ENCODE peak calls at places on chromosomes 16 and 17, in eight cellular contexts. A, N, E, U, Q, C, O and F are unnamed samples.

GRCh38 chr16:11405331-11406176 is 60.3 kb downstream of the RMI2 start:
- DNase-seq in A (peak), N (no peak), E (peak), U (no peak), Q (peak), C (peak), O (no peak), F (no peak)

GRCh38 chr17:12680407-12680897 is 14.8 kb downstream of the MYOCD start:
- DNase-seq in A (no peak), N (no peak), E (peak), U (no peak), Q (no peak), C (no peak), O (no peak), F (no peak)

GRCh38 chr17:46962374-46962790 is 16.7 kb downstream of the RPRML start:
- DNase-seq in A (no peak), N (no peak), E (no peak), U (peak), Q (no peak), C (no peak), O (peak), F (no peak)

GRCh38 chr16:88988980-88989791 is 12.2 kb upstream of the CBFA2T3 start:
- DNase-seq in A (peak), N (no peak), E (no peak), U (no peak), Q (no peak), C (no peak), O (no peak), F (no peak)

GRCh38 chr17:48628641-48629410 is 2.7 kb upstream of the HOXB9 start:
- DNase-seq in A (no peak), N (no peak), E (no peak), U (no peak), Q (no peak), C (no peak), O (no peak), F (no peak)

GRCh38 chr17:48804936-48805411 is 12.1 kb downstream of the TTLL6 start:
- DNase-seq in A (peak), N (peak), E (peak), U (peak), Q (peak), C (peak), O (no peak), F (no peak)

GRCh38 chr17:72071330-72071729 is 49.5 kb upstream of the SOX9 start:
- DNase-seq in A (no peak), N (no peak), E (no peak), U (no peak), Q (no peak), C (no peak), O (no peak), F (no peak)

GRCh38 chr17:61209524-61209923 is 190.1 kb upstream of the TBX2 start:
- DNase-seq in A (no peak), N (no peak), E (peak), U (no peak), Q (no peak), C (no peak), O (no peak), F (no peak)

GRCh38 chr17:12094336-12094735 is 73.7 kb downstream of the MAP2K4 start:
- DNase-seq in A (no peak), N (no peak), E (no peak), U (no peak), Q (no peak), C (no peak), O (no peak), F (no peak)

GRCh38 chr16:56357765-56358322 is 67.5 kb downstream of the AMFR start:
- DNase-seq in A (peak), N (no peak), E (peak), U (no peak), Q (no peak), C (no peak), O (no peak), F (no peak)

GRCh38 chr16:70418274-70418992 is 20.5 kb downstream of the ST3GAL2 start:
- DNase-seq in A (no peak), N (no peak), E (no peak), U (no peak), Q (no peak), C (no peak), O (no peak), F (no peak)

GRCh38 chr16:57708168-57708567 is 13.6 kb downstream of the DRC7 start:
- DNase-seq in A (no peak), N (no peak), E (no peak), U (no peak), Q (no peak), C (no peak), O (no peak), F (no peak)

GRCh38 chr17:51827140-51827539 is 331.4 kb downstream of the CA10 start:
- DNase-seq in A (no peak), N (no peak), E (no peak), U (no peak), Q (no peak), C (no peak), O (no peak), F (no peak)

GRCh38 chr17:5558815-5559785 is 25.2 kb downstream of the NLRP1 start:
- DNase-seq in A (no peak), N (no peak), E (no peak), U (no peak), Q (no peak), C (no peak), O (no peak), F (no peak)

GRCh38 chr17:37792787-37793186 is 47.9 kb upstream of the HNF1B start:
- DNase-seq in A (no peak), N (peak), E (no peak), U (no peak), Q (no peak), C (no peak), O (no peak), F (no peak)

GRCh38 chr16:67558859-67559258 is 3.5 kb upstream of the CTCF start:
- DNase-seq in A (no peak), N (no peak), E (no peak), U (no peak), Q (no peak), C (no peak), O (no peak), F (no peak)

GRCh38 chr16:67561824-67562525 is 351 bp upstream of the CTCF start:
- DNase-seq in A (peak), N (peak), E (peak), U (peak), Q (peak), C (peak), O (peak), F (peak)

GRCh38 chr16:67562526-67562917 is at the start of gene CTCF:
- DNase-seq in A (peak), N (peak), E (peak), U (peak), Q (peak), C (no peak), O (no peak), F (no peak)

GRCh38 chr16:67561501-67561823 is 864 bp upstream of the CTCF start:
- DNase-seq in A (no peak), N (no peak), E (no peak), U (no peak), Q (no peak), C (no peak), O (no peak), F (no peak)

GRCh38 chr16:67560827-67561342 is 1.4 kb upstream of the CTCF start:
- DNase-seq in A (no peak), N (no peak), E (no peak), U (no peak), Q (no peak), C (no peak), O (no peak), F (no peak)
- H3K4me3 ChIP-seq in A (no peak), N (peak), E (peak), U (peak), Q (peak), C (peak), O (no peak), F (peak)

GRCh38 chr17:42761638-42762037 is 611 bp downstream of the RAMP2 start:
- DNase-seq in A (no peak), N (no peak), E (no peak), U (no peak), Q (no peak), C (no peak), O (no peak), F (no peak)
- H3K4me3 ChIP-seq in A (peak), N (peak), E (peak), U (peak), Q (no peak), C (no peak), O (peak), F (no peak)

GRCh38 chr16:67393790-67394270 is 532 bp upstream of the TPPP3 start:
- DNase-seq in A (peak), N (no peak), E (no peak), U (no peak), Q (no peak), C (no peak), O (no peak), F (no peak)
- H3K4me3 ChIP-seq in A (peak), N (no peak), E (peak), U (no peak), Q (no peak), C (no peak), O (peak), F (no peak)

GRCh38 chr16:25693621-25694020 is 1.9 kb downstream of the HS3ST4 start:
- DNase-seq in A (no peak), N (no peak), E (no peak), U (no peak), Q (no peak), C (no peak), O (no peak), F (no peak)
- H3K4me3 ChIP-seq in A (no peak), N (no peak), E (no peak), U (no peak), Q (no peak), C (no peak), O (no peak), F (no peak)

DNA sequence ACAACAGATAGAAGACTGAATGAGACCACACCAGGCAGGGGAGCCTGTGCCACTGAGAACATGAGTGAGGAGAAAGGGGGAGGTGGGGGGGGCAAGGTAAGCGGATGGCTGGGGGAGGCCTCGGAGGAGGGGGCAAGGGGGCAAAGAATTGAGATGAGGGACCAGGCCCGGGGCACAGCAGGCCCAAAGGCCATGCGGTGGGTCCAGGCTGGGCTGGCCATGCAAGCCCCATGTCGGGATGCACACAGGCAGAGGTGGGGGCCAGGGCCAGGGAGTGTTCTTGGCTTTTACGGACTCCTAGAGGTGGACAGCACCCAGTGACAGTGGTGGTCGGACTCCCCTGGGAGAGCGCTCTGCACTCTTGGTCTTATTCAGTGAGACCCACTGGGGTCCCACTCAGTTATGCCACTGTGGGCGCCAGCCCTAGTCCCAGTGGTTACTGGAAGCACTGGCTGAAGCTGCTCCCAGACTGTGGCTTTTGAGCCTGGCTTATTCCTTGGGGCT is 4.8 kb upstream of the MTHFSD start:
- DNase-seq in A (no peak), N (no peak), E (no peak), U (no peak), Q (no peak), C (no peak), O (no peak), F (no peak)
- H3K4me3 ChIP-seq in A (no peak), N (no peak), E (no peak), U (no peak), Q (no peak), C (no peak), O (no peak), F (no peak)

DNA sequence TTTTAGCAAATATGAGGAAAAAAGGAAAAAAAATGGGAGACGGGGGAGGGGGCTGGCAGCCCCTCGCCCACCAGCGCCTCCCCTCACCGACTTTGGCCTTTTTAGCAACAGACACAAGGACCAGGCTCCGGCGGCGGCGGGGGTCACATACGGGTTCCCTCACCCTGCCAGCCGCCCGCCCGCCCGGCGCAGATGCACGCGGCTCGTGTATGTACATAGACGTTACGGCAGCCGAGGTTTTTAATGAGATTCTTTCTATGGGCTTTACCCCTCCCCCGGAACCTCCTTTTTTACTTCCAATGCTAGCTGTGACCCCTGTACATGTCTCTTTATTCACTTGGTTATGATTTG is 1.2 kb upstream of the TMEM88 start:
- DNase-seq in A (peak), N (no peak), E (no peak), U (no peak), Q (no peak), C (no peak), O (no peak), F (no peak)
- H3K4me3 ChIP-seq in A (no peak), N (no peak), E (no peak), U (no peak), Q (no peak), C (no peak), O (no peak), F (no peak)

GRCh38 chr17:66441012-66441703 is 138.7 kb downstream of the PRKCA start:
- DNase-seq in A (no peak), N (peak), E (no peak), U (no peak), Q (no peak), C (no peak), O (no peak), F (peak)
- H3K4me3 ChIP-seq in A (no peak), N (no peak), E (no peak), U (no peak), Q (no peak), C (no peak), O (no peak), F (no peak)

GRCh38 chr17:74467221-74467951 is 952 bp downstream of the CD300A start:
- DNase-seq in A (peak), N (no peak), E (no peak), U (no peak), Q (no peak), C (no peak), O (no peak), F (peak)
- H3K4me3 ChIP-seq in A (peak), N (no peak), E (no peak), U (no peak), Q (no peak), C (peak), O (no peak), F (peak)

DNA sequence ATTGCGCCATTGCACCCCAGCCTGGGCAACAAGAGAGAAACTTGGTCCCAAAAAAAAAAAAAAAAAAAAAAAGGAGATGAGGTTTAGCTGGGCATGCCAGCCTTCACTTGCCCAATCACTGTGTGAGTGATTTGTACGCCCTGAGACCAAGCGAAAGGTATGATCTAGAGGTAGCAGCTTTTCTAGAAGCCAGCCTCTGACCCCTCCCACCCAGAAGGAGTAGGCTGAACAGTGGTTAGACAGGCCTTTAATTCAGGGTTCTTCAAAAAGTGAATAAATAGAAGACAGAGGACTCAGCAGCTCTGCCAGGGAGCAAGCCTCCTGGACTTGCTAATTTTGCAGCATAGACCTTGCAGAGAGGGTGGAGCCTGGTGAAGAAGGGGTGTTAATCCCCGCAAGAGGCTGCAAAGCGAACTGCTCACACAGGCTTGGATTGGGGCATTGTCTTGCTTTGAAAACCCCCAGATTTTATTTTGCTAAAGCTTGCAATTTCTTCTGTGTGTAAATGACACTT is 7.1 kb upstream of the CYTH1 start:
- DNase-seq in A (no peak), N (no peak), E (no peak), U (no peak), Q (no peak), C (no peak), O (no peak), F (no peak)
- H3K4me3 ChIP-seq in A (no peak), N (no peak), E (no peak), U (no peak), Q (no peak), C (no peak), O (no peak), F (no peak)

GRCh38 chr17:411416-412120 is 59.0 kb upstream of the RPH3AL start:
- DNase-seq in A (no peak), N (no peak), E (no peak), U (no peak), Q (no peak), C (no peak), O (no peak), F (no peak)
- H3K4me3 ChIP-seq in A (no peak), N (no peak), E (peak), U (peak), Q (peak), C (no peak), O (peak), F (no peak)